ENCODE peak calls at places on chromosomes 16 and 17, in seven cellular contexts. M, V, J, G, B, N and A are unnamed samples.

GRCh38 chr17:8089728-8090127 is 2.2 kb upstream of the ALOX12B start:
- DNase-seq in M (no peak), J (no peak), V (no peak), N (no peak), B (no peak), G (no peak), A (no peak)

GRCh38 chr16:19118938-19119431 is 5.2 kb downstream of the ITPRIPL2 start:
- DNase-seq in B (no peak), M (no peak), V (no peak), G (peak), J (peak), N (no peak), A (no peak)

GRCh38 chr17:38550661-38551060 is 55.1 kb downstream of the SRCIN1 start:
- DNase-seq in G (peak), V (no peak), N (no peak), M (peak), B (peak), J (peak), A (peak)

GRCh38 chr17:61635913-61636432 is 45.0 kb upstream of the NACA2 start:
- DNase-seq in M (peak), G (peak), V (peak), N (peak), J (no peak), B (no peak), A (no peak)

GRCh38 chr16:47018223-47018891 is 44.9 kb upstream of the DNAJA2 start:
- DNase-seq in G (peak), N (peak), B (no peak), M (peak), J (no peak), V (peak), A (no peak)

GRCh38 chr16:89489040-89489721 is 1.2 kb downstream of the ANKRD11 start:
- DNase-seq in N (peak), J (peak), G (peak), B (peak), M (peak), V (peak), A (peak)

GRCh38 chr16:2072926-2073325 is 25.1 kb downstream of the TSC2 start:
- DNase-seq in J (no peak), G (no peak), M (no peak), N (no peak), B (no peak), V (no peak), A (no peak)

GRCh38 chr16:4200781-4201137 is 41.1 kb downstream of the SRL start:
- DNase-seq in G (no peak), J (no peak), V (no peak), B (no peak), M (no peak), N (no peak), A (no peak)

GRCh38 chr16:907819-908218 is 63.0 kb downstream of the LMF1 start:
- DNase-seq in B (no peak), M (no peak), G (no peak), V (no peak), N (no peak), J (no peak), A (no peak)

GRCh38 chr17:79425686-79426085 is 185.2 kb downstream of the RBFOX3 start:
- DNase-seq in J (no peak), G (no peak), B (no peak), N (no peak), V (no peak), M (no peak), A (no peak)

GRCh38 chr17:50908860-50909764 is 43.0 kb upstream of the TOB1 start:
- DNase-seq in N (no peak), B (peak), V (peak), J (no peak), M (peak), G (peak), A (peak)

GRCh38 chr16:76461836-76462235 is 184.6 kb downstream of the CNTNAP4 start:
- DNase-seq in N (no peak), M (no peak), V (no peak), B (no peak), G (no peak), J (no peak), A (no peak)

GRCh38 chr16:29806096-29806579 is at the start of gene MAZ:
- DNase-seq in N (peak), M (no peak), B (no peak), V (peak), J (no peak), G (no peak), A (no peak)

DNA sequence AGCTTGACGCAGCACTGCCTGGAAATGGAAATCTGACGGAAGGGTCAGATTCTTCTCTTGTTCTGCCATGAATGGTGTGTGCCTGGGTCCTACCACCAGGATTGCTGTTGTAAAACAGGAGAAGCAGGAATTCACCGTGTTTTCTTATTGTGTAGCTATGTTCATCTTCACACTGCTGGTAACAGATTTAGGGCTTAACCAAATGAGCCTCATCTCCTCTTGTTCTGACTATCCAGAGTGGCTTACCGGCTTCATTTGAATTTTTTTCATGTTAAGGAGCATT is 97.3 kb upstream of the CHMP6 start:
- DNase-seq in J (no peak), M (no peak), N (no peak), V (no peak), B (no peak), G (no peak), A (no peak)
- TF ChIP-seq CTCF in J (no peak), M (no peak), N (no peak), V (no peak), B (no peak), G (no peak), A (no peak)

DNA sequence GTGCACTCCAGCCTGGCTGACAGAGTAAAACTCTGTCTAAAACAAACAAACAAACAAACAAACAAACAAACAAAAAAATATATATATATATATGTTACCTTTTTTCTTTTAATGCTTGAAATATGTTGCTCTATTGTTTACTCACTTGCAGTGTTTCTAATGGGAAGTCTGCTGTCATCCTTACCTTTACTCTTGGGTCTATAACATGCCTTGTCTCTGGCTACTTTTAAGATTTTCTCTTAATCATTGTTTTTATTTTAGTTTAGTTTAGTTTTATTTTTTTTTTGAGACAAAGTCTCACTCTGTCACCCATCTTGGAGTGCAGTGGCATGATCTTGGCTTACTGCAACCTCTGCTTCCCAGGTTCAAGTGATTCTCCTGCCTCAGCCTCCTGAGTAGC is 16.1 kb upstream of the TNRC6A start:
- DNase-seq in N (no peak), B (no peak), J (no peak), M (no peak), G (no peak), V (no peak), A (no peak)
- H3K27ac ChIP-seq in N (no peak), B (no peak), J (no peak), M (no peak), G (no peak), V (no peak), A (no peak)

GRCh38 chr16:79318137-79318899 is 282.2 kb downstream of the MAF start:
- DNase-seq in J (no peak), M (peak), B (no peak), G (no peak), V (no peak), N (no peak), A (no peak)
- H3K4me3 ChIP-seq in J (no peak), M (no peak), B (no peak), G (no peak), V (no peak), N (no peak), A (no peak)

DNA sequence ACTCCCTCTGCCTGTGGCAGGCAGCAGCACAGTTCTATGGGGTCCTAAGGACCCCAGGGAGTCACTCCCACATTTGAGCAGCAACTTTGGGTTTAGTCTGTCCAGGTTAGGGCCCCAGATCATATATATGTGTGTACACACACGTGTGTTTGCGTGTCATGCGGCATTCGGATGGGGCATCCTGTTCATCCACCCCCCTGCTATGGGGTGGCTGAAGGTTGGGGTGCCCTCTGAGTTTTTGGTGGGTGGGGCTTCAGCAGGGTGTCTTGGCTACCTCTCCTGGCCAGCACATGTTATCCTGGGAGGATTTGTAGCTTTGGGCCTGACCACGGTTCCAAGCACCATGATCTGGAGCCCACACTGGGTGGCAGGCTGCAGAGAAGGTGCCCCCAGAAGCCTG is 100.7 kb downstream of the RAB11FIP4 start:
- DNase-seq in N (no peak), V (no peak), M (no peak), G (no peak), B (no peak), J (no peak), A (no peak)
- TF ChIP-seq CTCF in N (no peak), V (no peak), M (no peak), G (no peak), B (no peak), J (no peak), A (no peak)

DNA sequence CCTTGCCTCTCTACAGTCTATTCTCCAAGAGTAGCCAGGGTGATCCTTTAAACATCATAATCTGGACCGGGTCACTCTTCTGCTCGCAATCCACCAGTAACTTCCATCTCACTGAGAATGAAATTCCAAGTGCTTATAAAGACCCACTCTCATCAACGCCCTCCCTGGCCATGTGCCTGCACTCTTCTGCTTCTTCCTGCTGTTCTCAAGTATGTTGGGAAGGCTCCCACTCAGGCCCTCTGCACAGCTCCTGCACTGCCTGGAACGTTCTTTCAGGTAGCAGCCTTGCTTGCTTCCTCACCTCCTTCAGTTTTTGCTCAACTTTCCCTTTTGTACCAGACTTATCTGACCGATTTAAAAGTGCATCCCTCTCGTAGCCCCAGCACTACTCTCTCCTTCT is 44.4 kb downstream of the BRD7 start:
- DNase-seq in J (no peak), N (no peak), M (no peak), V (no peak), B (no peak), G (no peak), A (no peak)
- H3K27ac ChIP-seq in J (no peak), N (no peak), M (no peak), V (no peak), B (no peak), G (no peak), A (no peak)

GRCh38 chr17:72123964-72124791 is 3.4 kb downstream of the SOX9 start:
- DNase-seq in B (peak), G (no peak), V (no peak), N (no peak), M (no peak), J (no peak), A (no peak)
- H3K4me3 ChIP-seq in B (peak), G (no peak), V (peak), N (no peak), M (peak), J (peak), A (peak)